ENCODE peak calls at places on chromosomes 3 and 15, in seven cellular contexts. Q is IMR-90, K is mammary epithelial cell, X is fibroblast of lung, U is mesendoderm, T is suprapubic skin, E is PC-3. P is an unnamed sample. For H3K4me1, the result is how much of the 10 kb centered on the place peaks cover.

GRCh38 chr3:48110463-48110862 is 77.8 kb downstream of the CDC25A start:
- DNase-seq in Q (no peak), K (peak), T (no peak), E (no peak), U (no peak), X (no peak), P (no peak)

GRCh38 chr3:25604107-25604805 is 60.5 kb downstream of the TOP2B start:
- DNase-seq in E (peak), T (no peak), K (peak), X (peak), U (peak), Q (peak), P (no peak)

GRCh38 chr3:195182470-195182795 is 88.5 kb downstream of the XXYLT1 start:
- DNase-seq in K (no peak), Q (peak), U (peak), T (no peak), X (peak), E (peak), P (no peak)

GRCh38 chr15:43799209-43799944 is 643 bp downstream of the SERINC4 start:
- DNase-seq in X (no peak), U (peak), K (no peak), T (no peak), Q (no peak), E (no peak), P (peak)

GRCh38 chr15:68608206-68608843 is 29.5 kb downstream of the CORO2B start:
- DNase-seq in T (no peak), X (peak), U (peak), Q (peak), E (no peak), K (no peak), P (no peak)

GRCh38 chr15:64597469-64597806 is 137.1 kb downstream of the ZNF609 start:
- DNase-seq in X (no peak), E (no peak), T (no peak), U (no peak), Q (no peak), K (no peak), P (no peak)

GRCh38 chr15:75659928-75660645 is 12.4 kb downstream of the SNX33 start:
- DNase-seq in U (no peak), Q (no peak), T (peak), X (peak), E (no peak), K (no peak), P (no peak)

GRCh38 chr3:64163755-64164148 is 61.5 kb downstream of the PRICKLE2 start:
- DNase-seq in Q (peak), E (peak), T (no peak), K (peak), U (peak), X (peak), P (no peak)

GRCh38 chr3:64651791-64652241 is 36.0 kb downstream of the ADAMTS9 start:
- DNase-seq in X (peak), K (no peak), T (no peak), U (peak), E (no peak), Q (no peak), P (peak)

GRCh38 chr3:58008140-58009025 is at the start of gene FLNB:
- DNase-seq in Q (peak), K (peak), T (peak), U (peak), X (peak), E (peak), P (peak)

GRCh38 chr3:16545413-16546185 is 32.1 kb upstream of the RFTN1 start:
- DNase-seq in U (peak), Q (no peak), X (no peak), E (no peak), K (no peak), T (no peak), P (no peak)

GRCh38 chr3:177529716-177530335 is 332.5 kb upstream of the TBL1XR1 start:
- DNase-seq in Q (peak), K (no peak), E (no peak), X (peak), T (no peak), U (no peak), P (no peak)

GRCh38 chr3:174620138-174620537 is 239.0 kb upstream of the NAALADL2 start:
- DNase-seq in T (no peak), X (peak), Q (no peak), K (peak), E (peak), U (no peak), P (no peak)

GRCh38 chr3:49799761-49800160 is at the start of gene CDHR4:
- DNase-seq in T (no peak), E (peak), U (no peak), X (peak), Q (peak), K (peak), P (no peak)

GRCh38 chr3:136464502-136464901 is 214.4 kb downstream of the PCCB start:
- DNase-seq in X (peak), U (no peak), E (peak), T (no peak), K (peak), Q (peak), P (no peak)

GRCh38 chr3:51139616-51140015 is 245.5 kb upstream of the MANF start:
- DNase-seq in E (no peak), X (no peak), K (no peak), Q (no peak), T (no peak), U (no peak), P (no peak)

GRCh38 chr3:105878061-105878460 is 9.2 kb upstream of the CBLB start:
- DNase-seq in T (no peak), X (peak), E (no peak), K (no peak), Q (peak), U (no peak), P (no peak)

GRCh38 chr15:64162478-64162868 is 349 bp downstream of the PPIB start:
- DNase-seq in Q (no peak), E (no peak), K (no peak), U (no peak), T (peak), X (no peak), P (no peak)

GRCh38 chr3:143354342-143354741 is 234.8 kb downstream of the CHST2 start:
- DNase-seq in U (no peak), K (no peak), Q (no peak), T (no peak), E (no peak), X (no peak), P (no peak)

GRCh38 chr15:82105458-82106205 is 59.8 kb upstream of the MEX3B start:
- DNase-seq in X (peak), T (no peak), E (peak), U (peak), Q (peak), K (peak), P (peak)

GRCh38 chr15:82045179-82045891 is 483 bp downstream of the MEX3B start:
- DNase-seq in U (peak), Q (peak), X (peak), K (peak), E (no peak), T (peak), P (peak)

GRCh38 chr3:38001456-38002081 is 11.0 kb downstream of the VILL start:
- DNase-seq in K (no peak), T (peak), E (peak), Q (no peak), U (peak), X (no peak), P (peak)

GRCh38 chr3:53949541-53949940 is 57.9 kb upstream of the SELENOK start:
- DNase-seq in E (no peak), T (no peak), U (no peak), X (no peak), Q (no peak), K (no peak), P (no peak)

GRCh38 chr3:197942956-197943556 is 6.9 kb upstream of the RPL35A start:
- DNase-seq in Q (peak), K (peak), X (peak), T (no peak), E (peak), U (peak), P (peak)

GRCh38 chr3:106797461-106797860 is 579.8 kb upstream of the CCDC54 start:
- DNase-seq in E (no peak), X (no peak), U (no peak), K (no peak), Q (no peak), T (no peak), P (no peak)

DNA sequence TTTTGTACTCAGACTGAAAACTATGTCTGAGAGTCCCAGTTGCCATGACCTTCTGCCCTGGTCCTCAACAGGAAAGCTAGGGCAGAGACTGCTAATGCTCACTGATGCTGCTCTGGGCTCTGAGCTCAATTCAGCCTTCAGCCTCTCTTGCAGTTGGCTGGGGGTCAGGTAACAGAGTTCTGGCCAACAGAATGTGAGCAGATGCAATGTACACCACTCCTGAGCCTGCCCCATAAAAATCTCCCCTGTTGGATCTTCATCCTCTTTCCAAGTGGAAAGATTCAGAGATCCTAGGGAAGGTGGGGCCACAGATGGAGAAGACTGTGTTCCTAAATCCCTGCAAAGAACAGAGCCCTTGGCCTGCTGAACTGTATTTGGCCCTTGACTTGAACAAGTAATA is 87.8 kb downstream of the PDZRN3 start:
- DNase-seq in X (no peak), K (no peak), Q (no peak), T (no peak), E (no peak), U (no peak), P (no peak)
- H3K4me1 ChIP-seq in X (under half), K (under half), Q (under half), T (under half), E (under half), U (under half), P (under half)

GRCh38 chr3:180683816-180684215 is 4.5 kb upstream of the CCDC39 start:
- DNase-seq in Q (no peak), U (no peak), T (no peak), E (no peak), X (no peak), K (no peak), P (no peak)

GRCh38 chr3:180680097-180680430 is 775 bp upstream of the CCDC39 start:
- DNase-seq in K (peak), X (no peak), U (peak), Q (peak), E (no peak), T (no peak), P (peak)

GRCh38 chr3:180684807-180685206 is 5.5 kb upstream of the CCDC39 start:
- DNase-seq in X (no peak), Q (no peak), K (no peak), T (no peak), U (peak), E (no peak), P (peak)

GRCh38 chr3:180678231-180678630 is 1.1 kb downstream of the CCDC39 start:
- DNase-seq in K (no peak), U (no peak), T (no peak), Q (no peak), X (no peak), E (no peak), P (no peak)

DNA sequence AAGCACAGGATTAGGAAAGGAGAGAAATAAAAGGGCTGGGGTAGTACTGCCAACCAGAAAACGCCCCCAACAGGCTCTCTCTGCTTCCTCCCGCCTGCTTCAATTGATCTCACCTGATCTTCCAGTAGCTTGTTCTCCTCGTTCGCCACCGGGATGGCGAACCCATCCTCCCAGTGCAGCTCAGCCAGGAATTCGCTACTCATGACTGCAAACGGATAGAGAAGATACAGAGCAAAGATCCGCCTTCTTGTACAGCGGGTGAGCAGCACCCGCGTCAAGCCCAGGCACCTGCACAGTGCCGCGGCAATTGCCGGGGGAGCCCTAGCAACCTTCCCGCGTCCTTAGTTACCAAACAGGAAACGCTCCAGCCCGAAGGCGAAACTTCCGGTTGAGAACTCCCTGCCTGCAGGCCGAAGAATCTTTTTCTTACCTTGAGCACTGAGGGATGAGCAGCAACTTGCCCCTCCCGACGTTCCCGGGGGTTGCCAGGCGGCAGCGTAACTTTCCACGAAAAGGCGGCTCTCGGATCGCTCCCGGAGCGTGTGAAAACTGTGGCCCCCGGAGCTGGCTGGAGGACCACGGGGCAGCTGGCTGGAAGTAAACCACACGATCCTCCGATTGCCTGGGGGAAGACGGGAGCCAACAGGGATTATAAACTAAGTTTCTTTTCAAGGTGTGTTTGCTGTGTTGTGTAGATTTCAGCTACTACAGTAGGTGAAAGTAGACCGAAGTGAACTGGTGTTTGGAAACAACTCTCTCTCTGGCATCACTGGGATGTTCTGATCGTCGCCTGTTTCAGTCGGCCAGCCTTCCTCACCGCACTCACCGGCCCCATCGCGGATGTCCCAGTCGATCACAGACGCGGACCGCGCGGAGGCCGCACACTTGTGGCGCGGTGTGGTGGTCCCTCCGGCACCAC is at the start of gene CCDC39:
- DNase-seq in K (peak), Q (peak), E (peak), U (peak), X (peak), T (no peak), P (peak)
- H3K4me1 ChIP-seq in K (under half), Q (under half), E (under half), U (under half), X (under half), T (under half), P (under half)

DNA sequence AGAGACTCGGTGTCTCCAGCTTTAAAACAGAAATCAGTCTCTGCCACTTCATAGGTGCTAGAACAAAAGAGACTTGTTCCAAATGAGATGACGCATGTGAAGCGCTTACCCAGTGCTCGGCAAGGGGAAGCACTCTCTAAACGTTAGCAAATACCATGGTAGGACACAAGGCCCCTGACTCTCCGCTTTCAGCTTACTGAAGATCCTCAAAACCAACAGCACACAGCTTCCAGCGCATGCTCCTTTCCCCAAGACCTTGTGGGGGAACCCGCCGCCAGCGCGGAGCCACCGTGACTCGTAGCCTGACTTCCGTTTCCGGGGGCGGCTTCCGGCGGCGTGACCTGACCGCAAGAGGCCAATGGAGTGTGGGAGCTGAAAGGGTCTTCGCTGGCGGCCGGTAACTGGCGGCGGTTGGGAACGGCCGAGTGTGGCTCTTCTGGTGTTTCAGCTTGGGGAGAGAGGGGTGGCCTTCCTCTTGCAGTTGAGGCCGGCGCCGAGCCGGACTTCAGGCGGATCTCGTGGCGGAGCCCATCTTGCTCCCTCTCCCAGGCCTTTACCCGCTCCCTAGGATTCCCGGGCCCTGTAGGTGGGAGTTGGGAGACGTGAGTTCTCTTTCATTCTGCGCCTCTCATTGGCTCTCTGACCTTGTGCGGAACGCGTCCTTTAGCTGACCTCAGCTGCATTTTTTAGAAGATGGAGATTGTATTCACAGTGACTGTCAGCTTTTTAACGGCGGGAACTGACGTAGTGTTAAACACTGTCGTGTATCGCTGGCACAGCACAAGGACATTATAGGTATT is at the start of gene THUMPD3:
- DNase-seq in X (peak), E (peak), K (peak), Q (peak), T (peak), U (peak), P (peak)
- H3K4me1 ChIP-seq in X (under half), E (under half), K (under half), Q (under half), T (under half), U (under half), P (under half)

DNA sequence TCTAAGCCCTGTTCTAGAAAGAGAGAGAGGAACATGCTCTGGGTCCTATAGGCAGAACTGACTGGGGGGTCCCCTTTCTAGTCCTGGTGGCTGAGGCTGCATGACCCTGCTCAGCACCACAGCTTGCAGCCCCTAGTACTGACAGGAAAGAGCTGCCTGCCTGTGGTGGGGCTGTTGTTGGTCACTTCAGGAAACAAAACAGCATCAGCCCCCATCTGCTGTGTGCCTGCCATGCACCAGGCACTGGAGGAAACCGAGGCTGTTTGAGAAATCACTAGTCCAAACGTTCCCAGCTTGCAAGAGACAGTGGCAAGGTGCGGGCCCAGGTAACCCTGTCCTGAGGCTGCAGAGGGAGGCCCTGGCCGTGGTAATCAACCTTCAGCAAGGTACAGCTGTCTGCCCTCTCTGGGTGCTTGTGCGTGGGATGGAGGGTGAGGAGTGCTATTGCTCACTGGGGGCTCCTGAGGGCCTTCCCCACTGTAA is 90.6 kb downstream of the IQSEC1 start:
- DNase-seq in T (no peak), E (no peak), U (no peak), Q (no peak), X (no peak), K (no peak), P (peak)
- H3K4me1 ChIP-seq in T (under half), E (under half), U (under half), Q (under half), X (under half), K (under half), P (under half)